ENCODE peak calls at places on chromosome 1, in seven cellular contexts. One of them, this sample, is unnamed. For H3K9me3, the result is how much of the 10 kb centered on the place peaks cover.

GRCh38 chr1:166950156-166950555 is 25.2 kb downstream of the ILDR2 start:
- DNase-seq in transverse colon: no peak
- DNase-seq in body of pancreas: no peak
- DNase-seq in ovary: no peak
- DNase-seq in fibroblast of lung: no peak
- DNase-seq in A549: no peak
- DNase-seq in CD8-positive, alpha-beta memory T cell: no peak
- DNase-seq in this sample: no peak

GRCh38 chr1:27562483-27563406 is 41.2 kb downstream of the AHDC1 start:
- DNase-seq in transverse colon: no peak
- DNase-seq in body of pancreas: peak
- DNase-seq in ovary: no peak
- DNase-seq in fibroblast of lung: no peak
- DNase-seq in A549: no peak
- DNase-seq in CD8-positive, alpha-beta memory T cell: no peak
- DNase-seq in this sample: no peak

GRCh38 chr1:37085393-37085792 is 51.1 kb upstream of the GRIK3 start:
- DNase-seq in transverse colon: no peak
- DNase-seq in body of pancreas: no peak
- DNase-seq in ovary: no peak
- DNase-seq in fibroblast of lung: no peak
- DNase-seq in A549: peak
- DNase-seq in CD8-positive, alpha-beta memory T cell: no peak
- DNase-seq in this sample: no peak

GRCh38 chr1:165815725-165816124 is 11.7 kb upstream of the UCK2 start:
- DNase-seq in transverse colon: no peak
- DNase-seq in body of pancreas: no peak
- DNase-seq in ovary: no peak
- DNase-seq in fibroblast of lung: no peak
- DNase-seq in A549: peak
- DNase-seq in CD8-positive, alpha-beta memory T cell: no peak
- DNase-seq in this sample: no peak

GRCh38 chr1:61570191-61570590 is 154.8 kb downstream of the TM2D1 start:
- DNase-seq in transverse colon: no peak
- DNase-seq in body of pancreas: no peak
- DNase-seq in ovary: no peak
- DNase-seq in fibroblast of lung: no peak
- DNase-seq in A549: no peak
- DNase-seq in CD8-positive, alpha-beta memory T cell: no peak
- DNase-seq in this sample: no peak

GRCh38 chr1:24702511-24703293 is 42.5 kb upstream of the CLIC4 start:
- DNase-seq in transverse colon: no peak
- DNase-seq in body of pancreas: no peak
- DNase-seq in ovary: no peak
- DNase-seq in fibroblast of lung: peak
- DNase-seq in A549: peak
- DNase-seq in CD8-positive, alpha-beta memory T cell: no peak
- DNase-seq in this sample: no peak

GRCh38 chr1:154325583-154326545 is 539 bp downstream of the ATP8B2 start:
- DNase-seq in transverse colon: peak
- DNase-seq in body of pancreas: peak
- DNase-seq in ovary: peak
- DNase-seq in fibroblast of lung: peak
- DNase-seq in A549: peak
- DNase-seq in CD8-positive, alpha-beta memory T cell: peak
- DNase-seq in this sample: peak

GRCh38 chr1:44407430-44408180 is 2.5 kb downstream of the RNF220 start:
- DNase-seq in transverse colon: no peak
- DNase-seq in body of pancreas: no peak
- DNase-seq in ovary: no peak
- DNase-seq in fibroblast of lung: no peak
- DNase-seq in A549: no peak
- DNase-seq in CD8-positive, alpha-beta memory T cell: no peak
- DNase-seq in this sample: no peak

DNA sequence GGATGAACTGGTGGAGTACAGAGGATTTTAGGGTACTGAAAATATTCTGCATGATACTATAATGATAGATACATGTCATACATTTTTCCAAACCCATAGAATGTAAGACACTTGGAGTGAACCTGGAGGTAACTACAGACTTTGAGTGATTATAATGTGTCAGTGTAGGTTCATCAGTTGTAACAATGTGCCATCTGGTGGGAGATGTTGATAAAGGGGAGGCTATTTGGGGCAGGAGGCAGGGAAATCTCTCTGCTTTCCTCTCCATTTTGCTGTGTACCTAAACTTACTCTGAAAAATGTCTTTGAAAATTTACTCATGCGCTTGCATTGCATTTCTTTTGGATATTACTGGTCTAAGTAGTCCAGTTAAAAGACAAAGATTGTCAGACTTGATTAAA is 35.2 kb downstream of the PTBP2 start:
- DNase-seq in transverse colon: no peak
- DNase-seq in body of pancreas: no peak
- DNase-seq in ovary: no peak
- DNase-seq in fibroblast of lung: no peak
- DNase-seq in A549: no peak
- DNase-seq in CD8-positive, alpha-beta memory T cell: no peak
- DNase-seq in this sample: no peak
- H3K9me3 ChIP-seq in transverse colon: under half
- H3K9me3 ChIP-seq in body of pancreas: under half
- H3K9me3 ChIP-seq in ovary: under half
- H3K9me3 ChIP-seq in fibroblast of lung: under half
- H3K9me3 ChIP-seq in A549: under half
- H3K9me3 ChIP-seq in CD8-positive, alpha-beta memory T cell: under half
- H3K9me3 ChIP-seq in this sample: under half

GRCh38 chr1:238319957-238320356 is 429.2 kb upstream of the ZP4 start:
- DNase-seq in transverse colon: no peak
- DNase-seq in body of pancreas: no peak
- DNase-seq in ovary: no peak
- DNase-seq in fibroblast of lung: no peak
- DNase-seq in A549: no peak
- DNase-seq in CD8-positive, alpha-beta memory T cell: no peak
- DNase-seq in this sample: no peak

GRCh38 chr1:238318294-238318908 is 427.7 kb upstream of the ZP4 start:
- DNase-seq in transverse colon: no peak
- DNase-seq in body of pancreas: no peak
- DNase-seq in ovary: no peak
- DNase-seq in fibroblast of lung: no peak
- DNase-seq in A549: no peak
- DNase-seq in CD8-positive, alpha-beta memory T cell: no peak
- DNase-seq in this sample: no peak

GRCh38 chr1:238324465-238324864 is 433.7 kb upstream of the ZP4 start:
- DNase-seq in transverse colon: no peak
- DNase-seq in body of pancreas: no peak
- DNase-seq in ovary: no peak
- DNase-seq in fibroblast of lung: no peak
- DNase-seq in A549: no peak
- DNase-seq in CD8-positive, alpha-beta memory T cell: no peak
- DNase-seq in this sample: no peak

DNA sequence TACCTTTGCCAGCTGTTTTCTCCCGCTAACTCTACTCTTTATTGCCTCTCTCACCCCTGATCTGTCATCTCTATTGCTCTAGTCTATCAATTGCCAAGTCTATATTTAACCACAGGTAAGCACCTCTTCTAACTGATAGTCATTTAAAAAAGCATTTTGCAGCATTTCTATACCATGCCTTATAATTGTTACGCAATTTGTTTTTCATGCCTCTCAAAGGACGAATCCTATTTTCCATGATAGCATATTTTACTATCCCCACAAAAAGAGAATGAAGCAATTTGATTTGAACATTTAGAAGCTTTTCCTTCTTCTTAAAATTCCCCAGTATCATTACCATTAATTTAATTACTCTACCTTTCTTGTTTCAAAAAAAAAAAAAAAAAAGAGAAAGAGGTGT is 432.8 kb upstream of the ZP4 start:
- DNase-seq in transverse colon: no peak
- DNase-seq in body of pancreas: no peak
- DNase-seq in ovary: no peak
- DNase-seq in fibroblast of lung: no peak
- DNase-seq in A549: no peak
- DNase-seq in CD8-positive, alpha-beta memory T cell: no peak
- DNase-seq in this sample: no peak
- H3K9me3 ChIP-seq in transverse colon: under half
- H3K9me3 ChIP-seq in body of pancreas: under half
- H3K9me3 ChIP-seq in ovary: under half
- H3K9me3 ChIP-seq in fibroblast of lung: under half
- H3K9me3 ChIP-seq in A549: under half
- H3K9me3 ChIP-seq in CD8-positive, alpha-beta memory T cell: under half
- H3K9me3 ChIP-seq in this sample: under half

DNA sequence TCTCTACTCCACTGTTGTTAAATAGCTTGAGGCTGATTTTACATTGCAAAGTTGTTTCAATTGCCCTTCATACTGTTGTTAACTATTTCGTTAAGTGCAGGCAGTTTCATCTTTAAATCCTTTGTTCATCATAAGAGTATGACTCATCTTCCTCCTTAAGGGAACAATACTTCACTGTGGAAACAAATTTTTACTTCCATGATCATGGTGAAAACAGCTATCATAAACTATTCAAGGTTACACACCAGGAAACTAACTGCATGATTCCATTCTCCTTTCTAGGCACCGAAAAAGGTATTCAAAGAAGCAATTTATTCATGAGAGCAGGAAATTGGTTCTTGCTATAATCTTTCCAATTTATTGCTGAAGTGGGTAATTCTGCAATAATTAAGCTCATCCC is 593.2 kb downstream of the LRRIQ3 start:
- DNase-seq in transverse colon: no peak
- DNase-seq in body of pancreas: no peak
- DNase-seq in ovary: no peak
- DNase-seq in fibroblast of lung: no peak
- DNase-seq in A549: no peak
- DNase-seq in CD8-positive, alpha-beta memory T cell: no peak
- DNase-seq in this sample: no peak
- H3K9me3 ChIP-seq in transverse colon: under half
- H3K9me3 ChIP-seq in body of pancreas: under half
- H3K9me3 ChIP-seq in ovary: under half
- H3K9me3 ChIP-seq in fibroblast of lung: under half
- H3K9me3 ChIP-seq in A549: under half
- H3K9me3 ChIP-seq in CD8-positive, alpha-beta memory T cell: under half
- H3K9me3 ChIP-seq in this sample: under half

GRCh38 chr1:248590055-248590454 is 7.4 kb downstream of the OR2T10 start:
- DNase-seq in transverse colon: no peak
- DNase-seq in body of pancreas: no peak
- DNase-seq in ovary: no peak
- DNase-seq in fibroblast of lung: no peak
- DNase-seq in A549: no peak
- DNase-seq in CD8-positive, alpha-beta memory T cell: no peak
- DNase-seq in this sample: no peak
- H3K9me3 ChIP-seq in transverse colon: under half
- H3K9me3 ChIP-seq in body of pancreas: under half
- H3K9me3 ChIP-seq in ovary: under half
- H3K9me3 ChIP-seq in fibroblast of lung: under half
- H3K9me3 ChIP-seq in A549: under half
- H3K9me3 ChIP-seq in CD8-positive, alpha-beta memory T cell: under half
- H3K9me3 ChIP-seq in this sample: under half

GRCh38 chr1:2950926-2951305 is 70.4 kb upstream of the ACTRT2 start:
- DNase-seq in transverse colon: no peak
- DNase-seq in body of pancreas: no peak
- DNase-seq in ovary: no peak
- DNase-seq in fibroblast of lung: no peak
- DNase-seq in A549: no peak
- DNase-seq in CD8-positive, alpha-beta memory T cell: no peak
- DNase-seq in this sample: no peak

GRCh38 chr1:2951856-2952255 is 69.4 kb upstream of the ACTRT2 start:
- DNase-seq in transverse colon: no peak
- DNase-seq in body of pancreas: no peak
- DNase-seq in ovary: no peak
- DNase-seq in fibroblast of lung: no peak
- DNase-seq in A549: no peak
- DNase-seq in CD8-positive, alpha-beta memory T cell: no peak
- DNase-seq in this sample: no peak

GRCh38 chr1:2952992-2953391 is 68.3 kb upstream of the ACTRT2 start:
- DNase-seq in transverse colon: no peak
- DNase-seq in body of pancreas: no peak
- DNase-seq in ovary: no peak
- DNase-seq in fibroblast of lung: no peak
- DNase-seq in A549: no peak
- DNase-seq in CD8-positive, alpha-beta memory T cell: peak
- DNase-seq in this sample: no peak

GRCh38 chr1:2953688-2954285 is 67.5 kb upstream of the ACTRT2 start:
- DNase-seq in transverse colon: no peak
- DNase-seq in body of pancreas: no peak
- DNase-seq in ovary: no peak
- DNase-seq in fibroblast of lung: no peak
- DNase-seq in A549: no peak
- DNase-seq in CD8-positive, alpha-beta memory T cell: no peak
- DNase-seq in this sample: no peak

DNA sequence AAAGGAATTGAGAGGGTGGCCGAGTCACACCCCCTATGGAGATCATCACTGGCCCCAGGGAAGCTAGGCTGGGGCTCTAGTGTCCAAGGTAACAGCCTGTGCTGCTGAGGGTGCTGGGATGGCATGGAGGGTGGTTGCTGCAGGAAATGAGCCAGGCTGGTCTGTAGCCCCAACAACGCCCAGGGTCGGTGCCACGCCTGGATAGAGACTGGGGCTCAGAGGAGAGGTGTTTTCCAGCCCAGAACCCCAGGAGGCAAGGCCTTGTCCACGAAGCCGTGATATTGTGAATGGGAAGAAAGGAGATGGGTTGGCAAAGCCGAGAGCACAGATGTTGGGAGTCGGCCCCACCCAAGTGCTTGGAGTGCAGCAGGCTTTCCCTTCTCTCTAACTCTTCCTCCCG is 68.9 kb upstream of the ACTRT2 start:
- DNase-seq in transverse colon: no peak
- DNase-seq in body of pancreas: no peak
- DNase-seq in ovary: no peak
- DNase-seq in fibroblast of lung: no peak
- DNase-seq in A549: no peak
- DNase-seq in CD8-positive, alpha-beta memory T cell: no peak
- DNase-seq in this sample: no peak
- H3K9me3 ChIP-seq in transverse colon: under half
- H3K9me3 ChIP-seq in body of pancreas: under half
- H3K9me3 ChIP-seq in ovary: under half
- H3K9me3 ChIP-seq in fibroblast of lung: under half
- H3K9me3 ChIP-seq in A549: under half
- H3K9me3 ChIP-seq in CD8-positive, alpha-beta memory T cell: under half
- H3K9me3 ChIP-seq in this sample: under half

DNA sequence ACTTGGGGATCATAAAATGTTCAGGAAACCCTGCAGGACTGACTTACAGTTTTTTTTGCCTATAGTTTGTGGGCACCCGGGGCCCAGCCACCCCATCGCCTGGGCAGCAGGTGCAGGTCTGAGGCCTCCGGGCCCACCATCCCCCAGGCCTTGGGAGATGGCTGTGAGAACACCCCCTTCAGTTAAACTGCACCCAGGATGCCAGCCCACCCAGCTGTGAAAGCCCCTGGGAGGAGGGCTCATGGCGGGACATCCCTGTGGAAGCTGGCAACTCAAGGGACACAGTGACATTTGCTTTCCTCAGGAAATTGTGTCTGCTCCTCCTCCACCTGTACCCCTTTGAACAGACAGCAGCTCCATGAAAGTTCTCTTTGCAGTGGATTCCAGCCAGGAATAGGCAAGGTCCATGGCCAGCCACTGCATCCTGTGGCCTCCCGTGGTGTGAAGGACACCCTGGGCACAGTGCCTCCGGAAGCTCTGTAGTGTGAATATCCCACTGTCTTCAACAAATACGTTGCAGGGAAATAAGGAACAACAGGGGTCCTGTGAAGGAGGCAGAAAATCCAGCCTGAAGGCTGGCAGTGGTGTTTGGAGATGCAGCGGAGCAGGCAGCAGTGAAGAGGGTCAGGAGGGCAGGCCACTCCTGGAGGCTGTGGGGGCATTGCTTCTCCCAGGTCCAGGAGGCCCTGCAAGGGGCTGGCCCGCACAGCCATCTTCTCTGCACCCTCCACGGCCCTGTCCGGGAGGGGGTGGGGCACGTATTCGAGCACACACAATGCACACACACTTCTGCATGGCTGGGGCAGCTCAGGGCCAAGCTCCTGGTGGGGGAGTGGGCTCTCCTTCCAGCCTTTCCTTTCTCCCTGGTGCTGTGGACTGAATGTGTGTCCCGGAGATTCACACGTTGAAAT is 2.1 kb upstream of the OBSCN start:
- DNase-seq in transverse colon: no peak
- DNase-seq in body of pancreas: no peak
- DNase-seq in ovary: no peak
- DNase-seq in fibroblast of lung: no peak
- DNase-seq in A549: no peak
- DNase-seq in CD8-positive, alpha-beta memory T cell: no peak
- DNase-seq in this sample: no peak
- H3K9me3 ChIP-seq in transverse colon: under half
- H3K9me3 ChIP-seq in body of pancreas: under half
- H3K9me3 ChIP-seq in ovary: under half
- H3K9me3 ChIP-seq in fibroblast of lung: under half
- H3K9me3 ChIP-seq in A549: under half
- H3K9me3 ChIP-seq in CD8-positive, alpha-beta memory T cell: under half
- H3K9me3 ChIP-seq in this sample: under half